ENCODE peak calls at places on chromosomes 5 and 9, in six cellular contexts. R, J, E, L, I and Z are unnamed samples.

GRCh38 chr5:61327761-61328753 is 4.0 kb upstream of the ZSWIM6 start:
- DNase-seq in E (peak), L (no peak), I (no peak), J (no peak), R (peak), Z (no peak)

GRCh38 chr5:171934586-171934985 is 71.9 kb downstream of the FBXW11 start:
- DNase-seq in E (no peak), L (no peak), R (no peak), J (no peak), I (no peak), Z (no peak)

GRCh38 chr5:142048272-142048671 is 35.4 kb upstream of the GNPDA1 start:
- DNase-seq in L (no peak), J (no peak), E (no peak), R (no peak), I (no peak), Z (no peak)

GRCh38 chr9:33818167-33818831 is 1.3 kb downstream of the UBE2R2 start:
- DNase-seq in J (peak), R (no peak), I (no peak), E (no peak), L (peak), Z (no peak)

GRCh38 chr9:131318211-131318610 is 28.7 kb downstream of the PLPP7 start:
- DNase-seq in I (no peak), L (no peak), E (no peak), R (no peak), J (no peak), Z (no peak)

GRCh38 chr5:59042683-59043082 is 459.8 kb downstream of the RAB3C start:
- DNase-seq in I (no peak), R (no peak), L (no peak), J (no peak), E (peak), Z (no peak)

GRCh38 chr5:139863855-139864558 is 68.4 kb downstream of the PSD2 start:
- DNase-seq in R (peak), L (peak), I (peak), E (peak), J (peak), Z (no peak)

GRCh38 chr9:21144620-21145019 is 3.0 kb upstream of the IFNW1 start:
- DNase-seq in R (no peak), E (no peak), J (no peak), L (no peak), I (no peak), Z (no peak)

GRCh38 chr5:10324519-10325370 is 17.0 kb upstream of the CMBL start:
- DNase-seq in I (no peak), L (no peak), E (no peak), R (no peak), J (no peak), Z (no peak)

GRCh38 chr9:127457191-127457878 is 6.0 kb downstream of the LRSAM1 start:
- DNase-seq in J (no peak), I (no peak), L (no peak), R (no peak), E (no peak), Z (no peak)

GRCh38 chr9:83154087-83154736 is 91.3 kb upstream of the RASEF start:
- DNase-seq in J (no peak), R (no peak), L (no peak), E (peak), I (no peak), Z (no peak)

GRCh38 chr5:165242701-165243100 is 1737.3 kb downstream of the MAT2B start:
- DNase-seq in L (no peak), I (no peak), R (no peak), J (no peak), E (no peak), Z (no peak)

GRCh38 chr9:110186254-110186653 is 21.7 kb downstream of the C9orf152 start:
- DNase-seq in E (no peak), L (no peak), R (no peak), I (no peak), J (no peak), Z (no peak)

GRCh38 chr9:19173598-19174125 is 46.4 kb upstream of the PLIN2 start:
- DNase-seq in I (no peak), L (no peak), R (no peak), J (no peak), E (peak), Z (no peak)

GRCh38 chr9:128771094-128771721 is 519 bp downstream of the ZER1 start:
- DNase-seq in E (peak), L (peak), R (no peak), J (peak), I (no peak), Z (no peak)

GRCh38 chr5:72013741-72014703 is 93.3 kb upstream of the MAP1B start:
- DNase-seq in J (no peak), R (peak), L (no peak), I (no peak), E (no peak), Z (no peak)

GRCh38 chr9:134065720-134066419 is 2.0 kb downstream of the BRD3 start:
- DNase-seq in E (peak), L (peak), J (no peak), R (no peak), I (peak), Z (no peak)

GRCh38 chr9:72533322-72533721 is 11.9 kb downstream of the TMC1 start:
- DNase-seq in J (no peak), I (no peak), R (no peak), L (no peak), E (no peak), Z (no peak)

GRCh38 chr5:84438456-84438855 is 53.8 kb upstream of the EDIL3 start:
- DNase-seq in I (no peak), L (no peak), R (no peak), E (no peak), J (no peak), Z (no peak)

GRCh38 chr5:107765685-107766063 is 94.9 kb upstream of the EFNA5 start:
- DNase-seq in J (no peak), R (no peak), I (no peak), E (no peak), L (no peak), Z (no peak)

GRCh38 chr5:75498208-75498777 is 13.1 kb downstream of the CERT1 start:
- DNase-seq in J (no peak), E (no peak), I (no peak), R (no peak), L (no peak), Z (no peak)

GRCh38 chr9:81860581-81860980 is 67.6 kb upstream of the SPATA31D4 start:
- DNase-seq in L (no peak), E (no peak), J (no peak), I (no peak), R (no peak), Z (no peak)

GRCh38 chr5:36528588-36528987 is 77.8 kb upstream of the SLC1A3 start:
- DNase-seq in L (no peak), I (no peak), E (no peak), R (no peak), J (no peak), Z (no peak)